ENCODE peak calls at places on chromosome 3, in four cellular contexts. One of them, this sample, is unnamed.

GRCh38 chr3:43766672-43767465 is 76.1 kb downstream of the ABHD5 start:
- DNase-seq in ELR: peak
- DNase-seq in H7: no peak
- DNase-seq in germinal center: no peak
- DNase-seq in this sample: peak

GRCh38 chr3:129343643-129344360 is 65.1 kb downstream of the HMCES start:
- DNase-seq in ELR: peak
- DNase-seq in H7: peak
- DNase-seq in germinal center: peak
- DNase-seq in this sample: no peak

GRCh38 chr3:115836944-115837343 is 213.6 kb downstream of the GAP43 start:
- DNase-seq in ELR: peak
- DNase-seq in H7: peak
- DNase-seq in germinal center: peak
- DNase-seq in this sample: peak

GRCh38 chr3:154122096-154122911 is 1.1 kb downstream of the ARHGEF26 start:
- DNase-seq in ELR: peak
- DNase-seq in H7: peak
- DNase-seq in germinal center: peak
- DNase-seq in this sample: no peak

GRCh38 chr3:121574449-121574848 is 6.7 kb downstream of the ARGFX start:
- DNase-seq in ELR: peak
- DNase-seq in H7: no peak
- DNase-seq in germinal center: no peak
- DNase-seq in this sample: no peak

GRCh38 chr3:10365791-10366190 is 44.9 kb upstream of the SEC13 start:
- DNase-seq in ELR: peak
- DNase-seq in H7: no peak
- DNase-seq in germinal center: no peak
- DNase-seq in this sample: no peak

GRCh38 chr3:123611077-123611476 is 26.2 kb upstream of the HACD2 start:
- DNase-seq in ELR: no peak
- DNase-seq in H7: no peak
- DNase-seq in germinal center: no peak
- DNase-seq in this sample: no peak

GRCh38 chr3:134792700-134793099 is 2.4 kb upstream of the EPHB1 start:
- DNase-seq in ELR: no peak
- DNase-seq in H7: no peak
- DNase-seq in germinal center: no peak
- DNase-seq in this sample: no peak

GRCh38 chr3:197181751-197182150 is 116.7 kb downstream of the DLG1 start:
- DNase-seq in ELR: no peak
- DNase-seq in H7: no peak
- DNase-seq in germinal center: no peak
- DNase-seq in this sample: peak

GRCh38 chr3:10263549-10264363 is 15.5 kb downstream of the TATDN2 start:
- DNase-seq in ELR: peak
- DNase-seq in H7: peak
- DNase-seq in germinal center: peak
- DNase-seq in this sample: peak

GRCh38 chr3:170228093-170228766 is 6.0 kb downstream of the PRKCI start:
- DNase-seq in ELR: peak
- DNase-seq in H7: no peak
- DNase-seq in germinal center: no peak
- DNase-seq in this sample: no peak